ENCODE peak calls at places on chromosomes 2 and 18, in four cellular contexts. One of them, this sample, is unnamed.

GRCh38 chr18:23453657-23454011 is 547 bp downstream of the RIOK3 start:
- DNase-seq in transverse colon: no peak
- DNase-seq in sigmoid colon: no peak
- DNase-seq in right lobe of liver: no peak
- DNase-seq in this sample: peak; percentile 45

GRCh38 chr18:61459896-61460295 is 126.7 kb downstream of the CDH20 start:
- DNase-seq in sigmoid colon: no peak
- DNase-seq in right lobe of liver: no peak
- DNase-seq in transverse colon: no peak
- DNase-seq in this sample: no peak

GRCh38 chr18:48023334-48024008 is 93.0 kb upstream of the SMAD2 start:
- DNase-seq in transverse colon: peak; percentile 37
- DNase-seq in right lobe of liver: no peak
- DNase-seq in sigmoid colon: peak; percentile 48
- DNase-seq in this sample: peak; percentile 48

GRCh38 chr2:1233280-1233679 is 180.0 kb upstream of the TPO start:
- DNase-seq in right lobe of liver: no peak
- DNase-seq in sigmoid colon: no peak
- DNase-seq in transverse colon: no peak
- DNase-seq in this sample: no peak

GRCh38 chr18:32930695-32931301 is 158.0 kb upstream of the KLHL14 start:
- DNase-seq in right lobe of liver: no peak
- DNase-seq in transverse colon: no peak
- DNase-seq in sigmoid colon: no peak
- DNase-seq in this sample: no peak

GRCh38 chr2:159098815-159099455 is 130.5 kb downstream of the TANC1 start:
- DNase-seq in sigmoid colon: no peak
- DNase-seq in transverse colon: no peak
- DNase-seq in right lobe of liver: no peak
- DNase-seq in this sample: no peak

GRCh38 chr2:201950606-201951005 is 83.0 kb upstream of the FZD7 start:
- DNase-seq in right lobe of liver: no peak
- DNase-seq in transverse colon: no peak
- DNase-seq in sigmoid colon: peak; percentile 12
- DNase-seq in this sample: no peak

GRCh38 chr2:23029111-23029510 is 355.9 kb upstream of the KLHL29 start:
- DNase-seq in sigmoid colon: no peak
- DNase-seq in transverse colon: no peak
- DNase-seq in right lobe of liver: no peak
- DNase-seq in this sample: no peak

GRCh38 chr2:232951891-232952290 is 61.2 kb downstream of the NGEF start:
- DNase-seq in sigmoid colon: no peak
- DNase-seq in transverse colon: no peak
- DNase-seq in right lobe of liver: no peak
- DNase-seq in this sample: no peak

GRCh38 chr2:234463626-234464290 is 33.1 kb downstream of the ARL4C start:
- DNase-seq in right lobe of liver: no peak
- DNase-seq in transverse colon: peak; percentile 29
- DNase-seq in sigmoid colon: no peak
- DNase-seq in this sample: peak; percentile 9

GRCh38 chr2:71922501-71923142 is 225.0 kb downstream of the CYP26B1 start:
- DNase-seq in transverse colon: no peak
- DNase-seq in right lobe of liver: no peak
- DNase-seq in sigmoid colon: no peak
- DNase-seq in this sample: no peak

GRCh38 chr2:127612111-127612822 is 33.7 kb upstream of the GPR17 start:
- DNase-seq in transverse colon: peak; percentile 5
- DNase-seq in sigmoid colon: peak; percentile 43
- DNase-seq in right lobe of liver: no peak
- DNase-seq in this sample: peak; percentile 4

GRCh38 chr2:171598713-171599319 is 76.5 kb downstream of the CYBRD1 start:
- DNase-seq in transverse colon: peak; percentile 34
- DNase-seq in sigmoid colon: no peak
- DNase-seq in right lobe of liver: peak; percentile 46
- DNase-seq in this sample: peak; percentile 52

GRCh38 chr2:24708537-24709152 is 84.5 kb downstream of the PTRHD1 start:
- DNase-seq in sigmoid colon: no peak
- DNase-seq in transverse colon: no peak
- DNase-seq in right lobe of liver: no peak
- DNase-seq in this sample: no peak

GRCh38 chr2:127324635-127325034 is 30.7 kb upstream of the ERCC3 start:
- DNase-seq in transverse colon: no peak
- DNase-seq in sigmoid colon: no peak
- DNase-seq in right lobe of liver: no peak
- DNase-seq in this sample: peak; percentile 21

GRCh38 chr2:66437601-66438497 is 2.9 kb downstream of the MEIS1 start:
- DNase-seq in right lobe of liver: no peak
- DNase-seq in transverse colon: no peak
- DNase-seq in sigmoid colon: peak; percentile 77
- DNase-seq in this sample: peak; percentile 64

GRCh38 chr2:164859251-164859818 is 17.7 kb upstream of the COBLL1 start:
- DNase-seq in right lobe of liver: no peak
- DNase-seq in transverse colon: no peak
- DNase-seq in sigmoid colon: no peak
- DNase-seq in this sample: no peak

GRCh38 chr18:77478619-77479018 is 229.0 kb downstream of the GALR1 start:
- DNase-seq in right lobe of liver: no peak
- DNase-seq in sigmoid colon: peak; percentile 85
- DNase-seq in transverse colon: peak; percentile 14
- DNase-seq in this sample: peak; percentile 22

GRCh38 chr2:3789246-3789645 is 85.9 kb downstream of the DCDC2C start:
- DNase-seq in sigmoid colon: no peak
- DNase-seq in right lobe of liver: no peak
- DNase-seq in transverse colon: no peak
- DNase-seq in this sample: no peak

GRCh38 chr2:224945134-224945533 is 97.1 kb downstream of the DOCK10 start:
- DNase-seq in right lobe of liver: no peak
- DNase-seq in transverse colon: no peak
- DNase-seq in sigmoid colon: no peak
- DNase-seq in this sample: no peak

GRCh38 chr2:154978244-154978643 is 279.7 kb downstream of the KCNJ3 start:
- DNase-seq in sigmoid colon: no peak
- DNase-seq in transverse colon: no peak
- DNase-seq in right lobe of liver: no peak
- DNase-seq in this sample: no peak

GRCh38 chr18:48992791-48993555 is 42.2 kb upstream of the SMAD7 start:
- DNase-seq in sigmoid colon: no peak
- DNase-seq in transverse colon: no peak
- DNase-seq in right lobe of liver: no peak
- DNase-seq in this sample: no peak

GRCh38 chr18:48735070-48735676 is 196.3 kb downstream of the CTIF start:
- DNase-seq in sigmoid colon: no peak
- DNase-seq in right lobe of liver: no peak
- DNase-seq in transverse colon: no peak
- DNase-seq in this sample: no peak

GRCh38 chr2:239467281-239467955 is 66.6 kb upstream of the HDAC4 start:
- DNase-seq in right lobe of liver: peak; percentile 10
- DNase-seq in transverse colon: no peak
- DNase-seq in sigmoid colon: peak; percentile 44
- DNase-seq in this sample: no peak

GRCh38 chr2:158724803-158725271 is 70.3 kb upstream of the DAPL1 start:
- DNase-seq in right lobe of liver: no peak
- DNase-seq in transverse colon: no peak
- DNase-seq in sigmoid colon: no peak
- DNase-seq in this sample: peak; percentile 49

GRCh38 chr2:109173311-109174171 is 44.5 kb downstream of the SH3RF3 start:
- DNase-seq in right lobe of liver: no peak
- DNase-seq in transverse colon: peak; percentile 63
- DNase-seq in sigmoid colon: peak; percentile 91
- DNase-seq in this sample: peak; percentile 45

GRCh38 chr2:135473567-135473966 is 57.5 kb downstream of the ZRANB3 start:
- DNase-seq in transverse colon: no peak
- DNase-seq in sigmoid colon: no peak
- DNase-seq in right lobe of liver: no peak
- DNase-seq in this sample: no peak

GRCh38 chr2:216619411-216620393 is 13.5 kb upstream of the IGFBP2 start:
- DNase-seq in right lobe of liver: no peak
- DNase-seq in transverse colon: no peak
- DNase-seq in sigmoid colon: no peak
- DNase-seq in this sample: no peak
- TF ChIP-seq POLR2A in right lobe of liver: no peak
- TF ChIP-seq POLR2A in transverse colon: no peak
- TF ChIP-seq POLR2A in sigmoid colon: no peak
- TF ChIP-seq POLR2A in this sample: no peak

GRCh38 chr2:226732478-226733188 is 67.0 kb downstream of the IRS1 start:
- DNase-seq in right lobe of liver: no peak
- DNase-seq in sigmoid colon: no peak
- DNase-seq in transverse colon: no peak
- DNase-seq in this sample: no peak

GRCh38 chr2:226733927-226734564 is 65.6 kb downstream of the IRS1 start:
- DNase-seq in sigmoid colon: no peak
- DNase-seq in transverse colon: no peak
- DNase-seq in right lobe of liver: no peak
- DNase-seq in this sample: no peak

GRCh38 chr2:226736391-226736790 is 63.2 kb downstream of the IRS1 start:
- DNase-seq in right lobe of liver: no peak
- DNase-seq in sigmoid colon: no peak
- DNase-seq in transverse colon: no peak
- DNase-seq in this sample: no peak

GRCh38 chr2:226730487-226730886 is 69.1 kb downstream of the IRS1 start:
- DNase-seq in sigmoid colon: no peak
- DNase-seq in right lobe of liver: peak; percentile 56
- DNase-seq in transverse colon: no peak
- DNase-seq in this sample: peak; percentile 24

DNA sequence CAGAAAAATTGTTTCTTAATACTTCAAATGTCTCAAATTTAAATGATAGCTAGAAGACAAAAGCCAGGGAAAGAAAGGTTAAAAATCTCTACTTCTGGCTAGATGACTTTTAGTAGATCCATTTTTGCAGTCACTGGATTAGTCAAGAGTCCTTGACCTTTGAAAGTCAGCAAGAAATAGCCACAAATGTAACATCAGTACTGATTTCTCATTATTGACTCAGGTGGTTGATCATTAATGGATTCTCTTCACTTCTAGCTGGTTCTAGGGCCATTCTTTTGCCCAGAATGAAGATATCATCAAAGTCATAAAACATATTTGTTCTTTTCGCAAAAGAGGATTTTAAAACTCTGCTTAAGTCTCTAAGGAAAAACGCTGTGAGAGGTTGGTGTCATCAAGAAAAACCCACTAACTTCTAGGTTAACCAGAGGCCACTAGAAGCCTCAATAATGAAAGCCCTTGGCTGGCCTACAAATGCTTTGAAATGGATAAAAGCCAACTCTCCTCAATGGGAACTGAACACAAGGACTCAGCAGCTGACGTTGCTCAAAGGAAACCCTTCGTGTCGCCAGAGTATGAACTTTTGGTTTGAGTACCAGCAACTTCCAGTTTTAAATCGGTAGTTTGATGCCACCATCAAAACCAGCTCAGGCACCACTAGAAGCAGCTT is 66.3 kb downstream of the IRS1 start:
- DNase-seq in sigmoid colon: no peak
- DNase-seq in right lobe of liver: peak; percentile 72
- DNase-seq in transverse colon: no peak
- DNase-seq in this sample: peak; percentile 31
- H3K4me3 ChIP-seq in sigmoid colon: no peak overlapping the region
- H3K4me3 ChIP-seq in right lobe of liver: no peak overlapping the region
- H3K4me3 ChIP-seq in transverse colon: no peak overlapping the region
- H3K4me3 ChIP-seq in this sample: no peak overlapping the region

GRCh38 chr2:53535234-53535867 is 232.3 kb upstream of the CHAC2 start:
- DNase-seq in transverse colon: no peak
- DNase-seq in sigmoid colon: no peak
- DNase-seq in right lobe of liver: no peak
- DNase-seq in this sample: no peak
- TF ChIP-seq POLR2A in transverse colon: no peak
- TF ChIP-seq POLR2A in sigmoid colon: no peak
- TF ChIP-seq POLR2A in right lobe of liver: no peak
- TF ChIP-seq POLR2A in this sample: no peak

GRCh38 chr2:70829916-70830315 is 5.7 kb downstream of the CD207 start:
- DNase-seq in right lobe of liver: no peak
- DNase-seq in sigmoid colon: no peak
- DNase-seq in transverse colon: no peak
- DNase-seq in this sample: no peak

GRCh38 chr2:70826696-70827330 is 6.4 kb upstream of the CLEC4F start:
- DNase-seq in sigmoid colon: no peak
- DNase-seq in right lobe of liver: no peak
- DNase-seq in transverse colon: no peak
- DNase-seq in this sample: no peak

GRCh38 chr2:70827388-70827787 is 7.0 kb upstream of the CLEC4F start:
- DNase-seq in sigmoid colon: no peak
- DNase-seq in transverse colon: no peak
- DNase-seq in right lobe of liver: no peak
- DNase-seq in this sample: no peak

GRCh38 chr2:70828914-70829824 is 6.4 kb downstream of the CD207 start:
- DNase-seq in transverse colon: no peak
- DNase-seq in right lobe of liver: no peak
- DNase-seq in sigmoid colon: no peak
- DNase-seq in this sample: no peak

DNA sequence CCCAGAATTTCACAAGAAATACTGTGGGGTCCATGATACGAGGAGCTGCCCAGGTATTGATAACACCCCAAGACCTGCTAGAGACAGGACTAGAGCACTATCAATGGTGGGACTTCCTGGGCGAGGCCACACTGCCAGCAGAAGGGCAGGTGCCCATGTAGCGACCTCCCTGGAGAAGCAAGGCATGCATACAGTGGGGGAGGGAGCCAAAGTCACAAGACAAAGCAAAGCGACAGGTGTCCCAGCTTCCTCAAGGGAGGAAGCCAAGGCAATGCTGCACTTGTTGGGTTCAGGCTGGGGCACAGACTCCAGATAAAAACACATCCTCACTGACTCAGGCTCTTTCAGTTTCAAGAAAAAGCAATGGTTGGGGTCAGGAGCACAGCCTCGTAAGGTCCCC is 7.5 kb downstream of the CD207 start:
- DNase-seq in transverse colon: no peak
- DNase-seq in sigmoid colon: no peak
- DNase-seq in right lobe of liver: no peak
- DNase-seq in this sample: no peak
- H3K4me3 ChIP-seq in transverse colon: no peak overlapping the region
- H3K4me3 ChIP-seq in sigmoid colon: no peak overlapping the region
- H3K4me3 ChIP-seq in right lobe of liver: no peak overlapping the region
- H3K4me3 ChIP-seq in this sample: no peak overlapping the region

This sample was measured in body of pancreas.